ENCODE peak calls at places on chromosomes 11 and 22, in ten cellular contexts. Z is HCT116; K is heart right ventricle; P is IMR-90; R is adrenal gland; Q is astrocyte; W is small intestine; Y is CD8-positive, alpha-beta memory T cell; H is left ventricle myocardium inferior; V is left lung. L is an unnamed sample.

GRCh38 chr11:44713022-44713421 is 13.7 kb upstream of the TSPAN18 start:
- DNase-seq in V (no peak), H (no peak), W (no peak), Y (no peak), Q (no peak), Z (no peak), K (no peak), P (no peak), R (no peak), L (no peak)

GRCh38 chr11:79794484-79795393 is 353.9 kb upstream of the TENM4 start:
- DNase-seq in W (no peak), Q (no peak), K (no peak), P (no peak), H (no peak), R (no peak), Y (no peak), V (no peak), Z (no peak), L (no peak)

GRCh38 chr11:1559103-1559951 is 12.7 kb downstream of the DUSP8 start:
- DNase-seq in W (peak), Q (peak), P (peak), R (peak), V (peak), H (peak), Y (no peak), K (peak), Z (no peak), L (peak)

GRCh38 chr11:78138694-78139421 is 568 bp downstream of the ALG8 start:
- DNase-seq in R (no peak), H (no peak), Y (no peak), W (peak), Q (peak), Z (peak), P (peak), K (no peak), V (no peak), L (peak)

GRCh38 chr11:118908264-118908663 is 17.5 kb downstream of the BCL9L start:
- DNase-seq in V (peak), R (no peak), Q (no peak), K (no peak), Z (no peak), W (no peak), H (no peak), Y (no peak), P (no peak), L (no peak)

GRCh38 chr11:7020183-7020917 is at the start of the genes NLRP14 and ZNF214:
- DNase-seq in R (peak), H (peak), K (peak), Q (peak), Y (no peak), Z (peak), W (peak), P (peak), V (peak), L (peak)

GRCh38 chr22:23180301-23180892 is at the start of gene BCR:
- DNase-seq in H (peak), P (peak), R (peak), Y (peak), W (peak), Z (peak), K (peak), V (peak), Q (peak), L (peak)

GRCh38 chr11:128552783-128553661 is 34.3 kb downstream of the ETS1 start:
- DNase-seq in Y (no peak), V (no peak), K (no peak), Q (peak), P (peak), H (no peak), Z (no peak), W (no peak), R (no peak), L (no peak)

GRCh38 chr11:10351768-10352641 is 47.1 kb downstream of the ADM start:
- DNase-seq in P (peak), Z (no peak), W (peak), Q (peak), Y (no peak), V (no peak), K (peak), H (peak), R (peak), L (peak)

GRCh38 chr11:1829039-1829820 is 5.6 kb upstream of the SYT8 start:
- DNase-seq in H (no peak), R (no peak), Y (no peak), Z (no peak), W (no peak), V (peak), Q (peak), K (peak), P (peak), L (no peak)

GRCh38 chr11:133536198-133536597 is 3.9 kb upstream of the OPCML start:
- DNase-seq in P (no peak), K (no peak), H (no peak), Y (no peak), V (no peak), W (no peak), R (no peak), Z (no peak), Q (no peak), L (no peak)

GRCh38 chr11:117796456-117797428 is at the start of gene DSCAML1:
- DNase-seq in Y (no peak), H (no peak), W (no peak), R (no peak), V (peak), Q (no peak), K (no peak), P (no peak), Z (no peak), L (no peak)

GRCh38 chr11:73321342-73322110 is 13.4 kb downstream of the ARHGEF17 start:
- DNase-seq in V (peak), P (peak), H (peak), K (peak), Y (no peak), W (no peak), R (peak), Q (peak), Z (no peak), L (no peak)

GRCh38 chr11:105181100-105181499 is 41.5 kb upstream of the CARD18 start:
- DNase-seq in R (peak), Y (no peak), Z (no peak), W (peak), V (no peak), H (no peak), P (peak), K (peak), Q (peak), L (no peak)

GRCh38 chr11:83864412-83865057 is 578.4 kb upstream of the CCDC90B start:
- DNase-seq in R (no peak), V (no peak), H (no peak), W (no peak), K (no peak), P (no peak), Z (no peak), Q (no peak), Y (no peak), L (no peak)

GRCh38 chr11:104704888-104705287 is 193.4 kb downstream of the CASP12 start:
- DNase-seq in P (no peak), K (no peak), W (no peak), Z (no peak), V (no peak), Q (no peak), R (no peak), Y (no peak), H (no peak), L (no peak)

GRCh38 chr11:34351687-34352469 is 5.9 kb downstream of the ABTB2 start:
- DNase-seq in Z (no peak), P (no peak), V (no peak), R (no peak), Q (no peak), K (no peak), Y (no peak), W (no peak), H (no peak), L (no peak)

GRCh38 chr11:14546672-14547071 is 26.5 kb upstream of the PSMA1 start:
- DNase-seq in W (no peak), K (no peak), Z (no peak), P (no peak), V (no peak), Y (no peak), Q (no peak), H (no peak), R (no peak), L (no peak)

GRCh38 chr11:122804796-122805195 is 33.5 kb upstream of the CRTAM start:
- DNase-seq in Z (no peak), R (no peak), H (no peak), Y (no peak), V (no peak), K (no peak), W (no peak), P (no peak), Q (no peak), L (no peak)

GRCh38 chr11:72932132-72932570 is 117.9 kb downstream of the ATG16L2 start:
- DNase-seq in Z (no peak), P (peak), K (no peak), W (no peak), Y (no peak), R (no peak), H (no peak), V (no peak), Q (peak), L (no peak)

GRCh38 chr11:132904566-132904965 is 627.7 kb downstream of the OPCML start:
- DNase-seq in Q (no peak), R (no peak), H (no peak), V (no peak), K (no peak), Z (no peak), P (no peak), W (no peak), Y (no peak), L (no peak)

GRCh38 chr11:12376259-12376971 is 956 bp upstream of the PARVA start:
- DNase-seq in W (peak), P (peak), Q (peak), H (peak), V (no peak), Z (no peak), K (peak), R (peak), Y (no peak), L (no peak)

GRCh38 chr11:106585061-106585460 is 433.2 kb downstream of the GUCY1A2 start:
- DNase-seq in R (no peak), Z (no peak), Y (no peak), V (no peak), Q (peak), P (peak), W (peak), K (no peak), H (no peak), L (no peak)

GRCh38 chr11:19790831-19791552 is 78.4 kb downstream of the NAV2 start:
- DNase-seq in P (no peak), Y (no peak), R (no peak), Z (no peak), Q (no peak), W (peak), K (no peak), V (no peak), H (no peak), L (peak)

GRCh38 chr11:35583126-35583525 is 35.1 kb upstream of the FJX1 start:
- DNase-seq in P (peak), Q (peak), H (no peak), Y (no peak), K (no peak), V (no peak), Z (no peak), W (no peak), R (no peak), L (no peak)

GRCh38 chr11:17389205-17389956 is 922 bp upstream of the KCNJ11 start:
- DNase-seq in W (peak), Q (no peak), V (peak), Z (peak), K (peak), H (peak), P (peak), Y (peak), R (peak), L (peak)

GRCh38 chr22:32106930-32107329 is 52.2 kb downstream of the C22orf42 start:
- DNase-seq in W (no peak), Q (no peak), P (no peak), V (no peak), R (no peak), Z (no peak), K (no peak), Y (no peak), H (no peak), L (no peak)

GRCh38 chr22:50174382-50175190 is 4.1 kb downstream of the PANX2 start:
- DNase-seq in Z (no peak), Q (no peak), K (no peak), H (no peak), R (no peak), Y (no peak), P (no peak), V (peak), W (no peak), L (peak)

GRCh38 chr11:134069426-134069921 is 602 bp downstream of the JAM3 start:
- DNase-seq in Z (no peak), Y (no peak), W (no peak), Q (no peak), P (peak), V (peak), R (peak), H (no peak), K (peak), L (no peak)

GRCh38 chr22:29309332-29310064 is 3.0 kb downstream of the GAS2L1 start:
- DNase-seq in V (peak), P (no peak), H (peak), Z (no peak), Y (no peak), W (peak), R (peak), K (peak), Q (no peak), L (no peak)

GRCh38 chr22:28051787-28052356 is 132.8 kb upstream of the PITPNB start:
- DNase-seq in P (peak), V (no peak), Z (peak), Y (no peak), R (peak), H (peak), Q (no peak), K (peak), W (peak), L (peak)

GRCh38 chr11:17019231-17019630 is 5.0 kb upstream of the PLEKHA7 start:
- DNase-seq in K (no peak), H (no peak), Y (no peak), Q (no peak), P (no peak), R (no peak), W (peak), Z (no peak), V (no peak), L (no peak)

GRCh38 chr11:46977940-46978595 is 41.5 kb downstream of the CSTPP1 start:
- DNase-seq in W (no peak), P (peak), Y (no peak), K (no peak), V (no peak), H (no peak), Z (no peak), R (no peak), Q (peak), L (no peak)

GRCh38 chr22:26673485-26673884 is 16.1 kb downstream of the MIAT start:
- DNase-seq in K (no peak), P (no peak), V (no peak), H (no peak), Y (no peak), R (no peak), W (peak), Z (no peak), Q (peak), L (no peak)

GRCh38 chr11:42234381-42235035 is 775.1 kb upstream of the LRRC4C start:
- DNase-seq in H (no peak), Y (no peak), R (no peak), Z (no peak), W (no peak), P (no peak), K (no peak), V (no peak), Q (peak), L (no peak)

GRCh38 chr11:106208795-106209194 is 131.3 kb downstream of the AASDHPPT start:
- DNase-seq in R (no peak), K (no peak), V (no peak), P (no peak), H (no peak), Q (no peak), W (peak), Y (no peak), Z (no peak), L (no peak)

GRCh38 chr11:68333176-68333575 is 20.8 kb downstream of the LRP5 start:
- DNase-seq in W (peak), V (no peak), Q (no peak), K (no peak), R (no peak), P (no peak), Y (no peak), H (no peak), Z (no peak), L (no peak)

GRCh38 chr11:2899080-2899783 is 13.7 kb upstream of the CDKN1C start:
- DNase-seq in P (no peak), W (no peak), Z (no peak), R (peak), Y (no peak), H (no peak), V (peak), K (no peak), Q (no peak), L (no peak)

GRCh38 chr11:68825603-68826002 is 16.1 kb downstream of the CPT1A start:
- DNase-seq in W (peak), V (peak), H (no peak), K (no peak), R (no peak), Q (no peak), P (no peak), Y (peak), Z (peak), L (no peak)

GRCh38 chr11:45847908-45848316 is 637 bp downstream of the CRY2 start:
- DNase-seq in Q (peak), H (peak), R (peak), W (peak), Z (no peak), Y (peak), K (peak), P (peak), V (no peak), L (peak)

GRCh38 chr11:45843158-45843924 is 3.9 kb upstream of the CRY2 start:
- DNase-seq in Z (peak), V (peak), R (peak), H (peak), W (peak), K (peak), P (peak), Q (peak), Y (peak), L (peak)

GRCh38 chr11:45846974-45847907 is at the start of gene CRY2:
- DNase-seq in Z (peak), V (peak), K (peak), W (peak), H (peak), Q (peak), P (peak), R (peak), Y (peak), L (peak)

GRCh38 chr11:45846174-45846675 is 1.1 kb upstream of the CRY2 start:
- DNase-seq in Z (no peak), R (no peak), P (no peak), Y (no peak), V (no peak), H (no peak), Q (no peak), W (no peak), K (no peak), L (no peak)

DNA sequence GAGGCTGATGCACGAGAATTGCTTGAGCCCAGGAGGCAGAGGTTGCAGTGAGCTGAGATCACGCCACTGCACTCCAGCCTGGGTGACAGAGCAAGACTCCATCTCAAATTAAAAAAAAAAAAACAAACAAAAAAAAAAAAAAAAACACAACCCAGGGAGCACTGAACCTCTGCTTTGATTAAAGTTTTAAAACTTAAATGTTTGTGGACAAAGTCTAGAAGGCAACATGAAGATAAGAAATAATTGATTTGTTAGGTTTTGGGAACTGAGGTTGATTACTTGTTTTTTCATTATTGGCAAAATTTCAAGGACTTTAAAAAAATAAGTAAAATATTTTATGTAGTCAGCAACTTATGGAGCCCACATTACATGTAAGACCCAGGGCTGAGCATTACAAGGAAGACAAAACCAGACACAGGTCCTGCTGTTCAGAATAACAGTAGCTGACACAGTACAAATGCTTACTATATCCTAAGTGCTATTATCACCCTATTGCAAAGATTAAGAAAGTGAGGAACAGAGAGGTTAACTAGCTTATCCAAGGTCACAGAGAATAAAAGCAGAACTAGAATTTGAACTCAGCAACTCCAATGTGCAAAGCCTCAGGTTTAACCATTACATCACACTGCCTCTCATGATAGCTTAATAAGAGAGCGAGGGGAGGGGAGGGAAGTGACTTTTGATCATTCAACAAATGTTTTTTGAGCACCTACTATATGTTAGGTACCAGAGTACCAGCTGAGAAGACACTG is 2.3 kb upstream of the CRY2 start:
- DNase-seq in Y (no peak), Q (no peak), W (no peak), P (no peak), R (no peak), K (no peak), Z (no peak), H (no peak), V (no peak), L (no peak)
- H3K27ac ChIP-seq in Y (no peak), Q (no peak), W (no peak), P (no peak), R (no peak), K (no peak), Z (no peak), H (no peak), V (no peak), L (peak)

GRCh38 chr22:43235445-43236400 is 48.8 kb upstream of the TTLL12 start:
- DNase-seq in K (no peak), P (no peak), Y (no peak), Z (no peak), Q (no peak), R (no peak), H (no peak), W (peak), V (no peak), L (peak)

GRCh38 chr22:43236401-43237166 is 49.6 kb upstream of the TTLL12 start:
- DNase-seq in Q (no peak), V (no peak), K (peak), H (peak), R (peak), P (no peak), Y (no peak), Z (no peak), W (no peak), L (peak)

GRCh38 chr22:43239102-43239875 is 52.4 kb upstream of the TTLL12 start:
- DNase-seq in P (no peak), Z (no peak), R (no peak), H (peak), Y (no peak), Q (no peak), V (no peak), K (peak), W (no peak), L (no peak)

GRCh38 chr22:43238526-43239006 is 51.6 kb upstream of the TTLL12 start:
- DNase-seq in P (no peak), R (no peak), Z (no peak), H (peak), W (no peak), Q (no peak), K (peak), Y (no peak), V (no peak), L (peak)

GRCh38 chr22:43237280-43237679 is 50.3 kb upstream of the TTLL12 start:
- DNase-seq in Q (no peak), R (peak), Y (no peak), K (no peak), V (no peak), H (no peak), Z (no peak), W (no peak), P (no peak), L (peak)
- H3K27ac ChIP-seq in Q (no peak), R (peak), Y (no peak), K (no peak), V (no peak), H (no peak), Z (no peak), W (no peak), P (no peak), L (peak)

DNA sequence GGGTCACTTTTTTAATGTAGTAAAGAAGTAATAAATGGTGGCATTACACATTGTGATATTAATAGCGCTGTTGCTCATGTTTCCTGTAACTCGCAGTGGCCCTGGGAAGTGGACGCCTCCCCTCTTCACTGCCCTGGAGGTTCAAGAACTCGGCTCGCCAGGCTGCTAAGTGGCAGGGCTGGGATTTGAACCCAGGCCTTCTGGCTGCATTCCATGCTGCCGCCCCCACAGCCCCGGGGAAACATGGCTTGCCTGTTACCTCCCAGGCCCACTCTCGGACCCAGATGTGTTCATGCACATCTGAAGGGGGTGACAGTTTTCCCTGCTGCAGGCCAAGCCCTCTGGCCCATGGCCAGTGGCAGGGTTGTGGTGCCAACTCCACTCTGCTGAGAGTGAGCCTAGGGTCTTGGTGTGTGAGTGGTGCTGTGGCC is 25.0 kb upstream of the MGAT3 start:
- DNase-seq in Z (no peak), R (peak), H (peak), V (peak), P (peak), K (peak), Q (peak), W (no peak), Y (no peak), L (no peak)
- H3K27ac ChIP-seq in Z (no peak), R (peak), H (peak), V (peak), P (no peak), K (peak), Q (peak), W (no peak), Y (no peak), L (no peak)

GRCh38 chr11:61111060-61111435 is 8.8 kb downstream of the CD5 start:
- DNase-seq in P (no peak), Y (no peak), Z (no peak), V (no peak), K (no peak), R (no peak), Q (no peak), H (no peak), W (no peak), L (no peak)
- H3K27ac ChIP-seq in P (no peak), Y (peak), Z (no peak), V (no peak), K (no peak), R (no peak), Q (no peak), H (no peak), W (no peak), L (no peak)

L was measured in right lobe of liver.